ENCODE peak calls at places on chromosomes 7 and 10, in seven cellular contexts. One of them, this sample, is unnamed.

GRCh38 chr10:77125231-77125630 is 512.4 kb downstream of the KCNMA1 start:
- DNase-seq in right atrium auricular region: no peak
- DNase-seq in pancreas: no peak
- DNase-seq in Panc1: no peak
- DNase-seq in substantia nigra: no peak
- DNase-seq in uterus: no peak
- DNase-seq in fibroblast of lung: no peak
- DNase-seq in this sample: no peak

GRCh38 chr7:114519215-114519614 is 104.6 kb downstream of the FOXP2 start:
- DNase-seq in right atrium auricular region: no peak
- DNase-seq in pancreas: no peak
- DNase-seq in Panc1: no peak
- DNase-seq in substantia nigra: no peak
- DNase-seq in uterus: no peak
- DNase-seq in fibroblast of lung: no peak
- DNase-seq in this sample: no peak

GRCh38 chr7:150948791-150949251 is 29.3 kb downstream of the KCNH2 start:
- DNase-seq in right atrium auricular region: no peak
- DNase-seq in pancreas: no peak
- DNase-seq in Panc1: no peak
- DNase-seq in substantia nigra: no peak
- DNase-seq in uterus: no peak
- DNase-seq in fibroblast of lung: no peak
- DNase-seq in this sample: no peak

GRCh38 chr7:27689045-27689877 is 26.6 kb upstream of the HIBADH start:
- DNase-seq in right atrium auricular region: no peak
- DNase-seq in pancreas: no peak
- DNase-seq in Panc1: no peak
- DNase-seq in substantia nigra: no peak
- DNase-seq in uterus: no peak
- DNase-seq in fibroblast of lung: no peak
- DNase-seq in this sample: peak

GRCh38 chr7:75650671-75651070 is 88.1 kb downstream of the HIP1 start:
- DNase-seq in right atrium auricular region: no peak
- DNase-seq in pancreas: peak
- DNase-seq in Panc1: no peak
- DNase-seq in substantia nigra: no peak
- DNase-seq in uterus: peak
- DNase-seq in fibroblast of lung: no peak
- DNase-seq in this sample: no peak

GRCh38 chr10:110488124-110488681 is 9.5 kb upstream of the DUSP5 start:
- DNase-seq in right atrium auricular region: no peak
- DNase-seq in pancreas: no peak
- DNase-seq in Panc1: peak
- DNase-seq in substantia nigra: no peak
- DNase-seq in uterus: no peak
- DNase-seq in fibroblast of lung: no peak
- DNase-seq in this sample: no peak

GRCh38 chr7:111833461-111833860 is 271.2 kb upstream of the IMMP2L start:
- DNase-seq in right atrium auricular region: no peak
- DNase-seq in pancreas: no peak
- DNase-seq in Panc1: no peak
- DNase-seq in substantia nigra: no peak
- DNase-seq in uterus: no peak
- DNase-seq in fibroblast of lung: no peak
- DNase-seq in this sample: no peak

GRCh38 chr7:149813254-149814035 is 24.7 kb upstream of the ZNF862 start:
- DNase-seq in right atrium auricular region: no peak
- DNase-seq in pancreas: no peak
- DNase-seq in Panc1: no peak
- DNase-seq in substantia nigra: no peak
- DNase-seq in uterus: no peak
- DNase-seq in fibroblast of lung: no peak
- DNase-seq in this sample: no peak

GRCh38 chr10:53997953-53998352 is 803.1 kb downstream of the PCDH15 start:
- DNase-seq in right atrium auricular region: no peak
- DNase-seq in pancreas: no peak
- DNase-seq in Panc1: no peak
- DNase-seq in substantia nigra: no peak
- DNase-seq in uterus: no peak
- DNase-seq in fibroblast of lung: peak
- DNase-seq in this sample: peak

GRCh38 chr10:24299587-24300258 is 90.8 kb downstream of the KIAA1217 start:
- DNase-seq in right atrium auricular region: no peak
- DNase-seq in pancreas: no peak
- DNase-seq in Panc1: no peak
- DNase-seq in substantia nigra: no peak
- DNase-seq in uterus: no peak
- DNase-seq in fibroblast of lung: no peak
- DNase-seq in this sample: no peak

GRCh38 chr10:77231375-77231774 is 406.2 kb downstream of the KCNMA1 start:
- DNase-seq in right atrium auricular region: no peak
- DNase-seq in pancreas: no peak
- DNase-seq in Panc1: no peak
- DNase-seq in substantia nigra: no peak
- DNase-seq in uterus: no peak
- DNase-seq in fibroblast of lung: no peak
- DNase-seq in this sample: no peak

DNA sequence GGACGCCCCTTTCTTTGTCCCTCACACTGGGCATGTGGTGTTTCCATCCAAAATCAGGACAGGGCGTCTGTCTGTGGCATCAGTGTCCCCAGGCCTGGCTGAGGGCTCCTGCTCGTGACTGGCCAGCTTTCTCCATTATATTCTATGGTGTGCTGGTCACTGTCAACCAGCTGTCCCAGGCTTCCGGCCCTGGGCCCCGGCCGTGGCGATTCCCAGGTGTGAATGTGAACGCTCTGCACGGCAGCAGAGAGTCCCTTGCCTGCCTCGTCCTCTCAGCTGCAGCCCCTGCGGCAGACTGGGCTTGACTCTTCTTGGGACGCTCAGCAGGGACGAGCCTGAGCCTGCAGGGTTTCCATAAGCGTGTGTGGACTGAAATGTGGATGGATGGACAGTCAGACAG is 5.9 kb upstream of the UTF1 start:
- DNase-seq in right atrium auricular region: no peak
- DNase-seq in pancreas: no peak
- DNase-seq in Panc1: no peak
- DNase-seq in substantia nigra: no peak
- DNase-seq in uterus: no peak
- DNase-seq in fibroblast of lung: no peak
- DNase-seq in this sample: no peak
- H3K27ac ChIP-seq in right atrium auricular region: no peak
- H3K27ac ChIP-seq in pancreas: no peak
- H3K27ac ChIP-seq in Panc1: no peak
- H3K27ac ChIP-seq in substantia nigra: no peak
- H3K27ac ChIP-seq in uterus: no peak
- H3K27ac ChIP-seq in fibroblast of lung: no peak
- H3K27ac ChIP-seq in this sample: no peak

GRCh38 chr7:5665106-5666025 is 116.1 kb downstream of the RNF216 start:
- DNase-seq in right atrium auricular region: peak
- DNase-seq in pancreas: peak
- DNase-seq in Panc1: peak
- DNase-seq in substantia nigra: peak
- DNase-seq in uterus: peak
- DNase-seq in fibroblast of lung: peak
- DNase-seq in this sample: peak
- H3K27ac ChIP-seq in right atrium auricular region: no peak
- H3K27ac ChIP-seq in pancreas: no peak
- H3K27ac ChIP-seq in Panc1: no peak
- H3K27ac ChIP-seq in substantia nigra: peak
- H3K27ac ChIP-seq in uterus: no peak
- H3K27ac ChIP-seq in fibroblast of lung: no peak
- H3K27ac ChIP-seq in this sample: no peak

GRCh38 chr7:29328050-29328449 is 133.5 kb downstream of the CHN2 start:
- DNase-seq in right atrium auricular region: no peak
- DNase-seq in pancreas: no peak
- DNase-seq in Panc1: no peak
- DNase-seq in substantia nigra: no peak
- DNase-seq in uterus: no peak
- DNase-seq in fibroblast of lung: peak
- DNase-seq in this sample: no peak
- H3K27ac ChIP-seq in right atrium auricular region: no peak
- H3K27ac ChIP-seq in pancreas: peak
- H3K27ac ChIP-seq in Panc1: no peak
- H3K27ac ChIP-seq in substantia nigra: no peak
- H3K27ac ChIP-seq in uterus: no peak
- H3K27ac ChIP-seq in fibroblast of lung: no peak
- H3K27ac ChIP-seq in this sample: no peak

GRCh38 chr10:102657984-102658724 is 13.9 kb downstream of the TRIM8 start:
- DNase-seq in right atrium auricular region: no peak
- DNase-seq in pancreas: peak
- DNase-seq in Panc1: no peak
- DNase-seq in substantia nigra: no peak
- DNase-seq in uterus: no peak
- DNase-seq in fibroblast of lung: peak
- DNase-seq in this sample: no peak
- H3K27ac ChIP-seq in right atrium auricular region: peak
- H3K27ac ChIP-seq in pancreas: peak
- H3K27ac ChIP-seq in Panc1: no peak
- H3K27ac ChIP-seq in substantia nigra: peak
- H3K27ac ChIP-seq in uterus: peak
- H3K27ac ChIP-seq in fibroblast of lung: no peak
- H3K27ac ChIP-seq in this sample: peak

GRCh38 chr10:102633848-102634247 is 10.4 kb upstream of the TRIM8 start:
- DNase-seq in right atrium auricular region: no peak
- DNase-seq in pancreas: no peak
- DNase-seq in Panc1: no peak
- DNase-seq in substantia nigra: no peak
- DNase-seq in uterus: no peak
- DNase-seq in fibroblast of lung: no peak
- DNase-seq in this sample: no peak

GRCh38 chr10:102633282-102633681 is 11.0 kb upstream of the TRIM8 start:
- DNase-seq in right atrium auricular region: no peak
- DNase-seq in pancreas: no peak
- DNase-seq in Panc1: no peak
- DNase-seq in substantia nigra: no peak
- DNase-seq in uterus: no peak
- DNase-seq in fibroblast of lung: peak
- DNase-seq in this sample: no peak

GRCh38 chr10:102631525-102632393 is 12.5 kb upstream of the TRIM8 start:
- DNase-seq in right atrium auricular region: no peak
- DNase-seq in pancreas: no peak
- DNase-seq in Panc1: no peak
- DNase-seq in substantia nigra: no peak
- DNase-seq in uterus: no peak
- DNase-seq in fibroblast of lung: no peak
- DNase-seq in this sample: no peak

GRCh38 chr10:102630663-102631062 is 13.6 kb upstream of the TRIM8 start:
- DNase-seq in right atrium auricular region: no peak
- DNase-seq in pancreas: no peak
- DNase-seq in Panc1: no peak
- DNase-seq in substantia nigra: no peak
- DNase-seq in uterus: no peak
- DNase-seq in fibroblast of lung: no peak
- DNase-seq in this sample: no peak

DNA sequence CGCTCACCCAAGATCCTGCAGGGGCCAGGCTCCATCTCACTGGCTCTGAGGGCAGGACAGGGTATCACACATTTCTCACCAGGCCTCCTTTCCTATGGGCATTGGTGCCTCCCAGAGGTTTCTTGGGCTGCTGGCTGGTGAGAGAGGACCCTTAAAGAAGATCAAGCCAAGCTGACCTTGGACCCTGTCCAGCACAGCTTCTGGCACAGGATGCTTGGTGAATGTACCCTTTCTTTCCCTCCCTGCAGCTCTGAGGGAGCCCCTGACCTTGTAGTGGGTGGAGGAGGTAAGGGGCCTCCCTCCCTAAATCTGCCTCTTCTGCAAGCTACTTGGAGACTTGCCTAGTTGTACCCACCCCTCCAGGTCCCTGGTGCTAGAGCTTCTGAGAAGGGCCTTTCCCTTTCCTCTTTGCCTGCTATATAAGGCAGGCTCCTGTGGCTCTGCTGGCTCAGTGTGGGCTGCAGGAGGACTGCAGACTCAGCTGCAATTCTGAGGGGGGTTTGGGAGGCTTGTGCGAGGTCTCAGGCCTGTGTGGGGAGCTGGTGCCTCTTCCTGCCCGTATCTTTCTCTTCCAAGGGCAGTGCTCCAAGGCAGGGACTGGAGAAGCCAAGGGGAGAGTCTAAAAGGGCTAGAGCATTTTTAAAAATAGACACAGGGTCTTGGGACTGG is 11.8 kb upstream of the TRIM8 start:
- DNase-seq in right atrium auricular region: no peak
- DNase-seq in pancreas: no peak
- DNase-seq in Panc1: no peak
- DNase-seq in substantia nigra: no peak
- DNase-seq in uterus: no peak
- DNase-seq in fibroblast of lung: peak
- DNase-seq in this sample: no peak
- H3K27ac ChIP-seq in right atrium auricular region: peak
- H3K27ac ChIP-seq in pancreas: no peak
- H3K27ac ChIP-seq in Panc1: no peak
- H3K27ac ChIP-seq in substantia nigra: peak
- H3K27ac ChIP-seq in uterus: peak
- H3K27ac ChIP-seq in fibroblast of lung: peak
- H3K27ac ChIP-seq in this sample: no peak

GRCh38 chr10:124068929-124069328 is 24.5 kb downstream of the CHST15 start:
- DNase-seq in right atrium auricular region: no peak
- DNase-seq in pancreas: no peak
- DNase-seq in Panc1: no peak
- DNase-seq in substantia nigra: no peak
- DNase-seq in uterus: no peak
- DNase-seq in fibroblast of lung: no peak
- DNase-seq in this sample: no peak
- H3K27ac ChIP-seq in right atrium auricular region: no peak
- H3K27ac ChIP-seq in pancreas: no peak
- H3K27ac ChIP-seq in Panc1: no peak
- H3K27ac ChIP-seq in substantia nigra: no peak
- H3K27ac ChIP-seq in uterus: no peak
- H3K27ac ChIP-seq in fibroblast of lung: no peak
- H3K27ac ChIP-seq in this sample: no peak

DNA sequence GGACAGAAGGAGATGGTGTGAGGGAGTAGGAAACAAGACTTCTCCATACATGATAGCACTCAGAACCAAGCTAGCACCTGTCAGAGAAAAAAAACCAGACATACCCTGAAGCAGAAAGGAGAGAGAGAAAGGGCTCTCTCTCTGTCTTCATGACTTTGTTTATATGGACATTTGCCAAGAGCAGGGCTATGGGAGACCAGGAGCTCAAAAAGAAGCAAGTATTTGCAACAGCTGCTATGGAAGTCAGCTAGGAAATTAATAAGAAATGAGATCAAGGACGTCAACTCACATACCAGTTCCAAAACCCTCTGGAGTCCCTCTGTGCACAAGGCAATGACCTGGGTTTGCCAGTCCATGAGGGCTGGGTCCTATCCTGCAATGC is 111.6 kb downstream of the SGMS1 start:
- DNase-seq in right atrium auricular region: no peak
- DNase-seq in pancreas: no peak
- DNase-seq in Panc1: no peak
- DNase-seq in substantia nigra: no peak
- DNase-seq in uterus: no peak
- DNase-seq in fibroblast of lung: peak
- DNase-seq in this sample: no peak
- H3K27ac ChIP-seq in right atrium auricular region: no peak
- H3K27ac ChIP-seq in pancreas: no peak
- H3K27ac ChIP-seq in Panc1: no peak
- H3K27ac ChIP-seq in substantia nigra: peak
- H3K27ac ChIP-seq in uterus: no peak
- H3K27ac ChIP-seq in fibroblast of lung: no peak
- H3K27ac ChIP-seq in this sample: no peak